ENCODE peak calls at places on chromosome 21, in seven cellular contexts. One of them, this sample, is unnamed.

GRCh38 chr21:17371470-17371869 is 141.4 kb upstream of the CXADR start:
- DNase-seq in NAMALWA: no peak
- DNase-seq in activated naive CD4-positive, alpha-beta T cell treated with anti-CD3 and anti-CD28 coated beads, Interleukin-2, amount 10 ng/mL, durations not matched to agents 7 days and 5 days: no peak
- DNase-seq in retinal pigment epithelial cell: peak; percentile 61
- DNase-seq in germinal center: no peak
- DNase-seq in heart right ventricle: no peak
- DNase-seq in NCI-H1092 treated with DMSO at 0.1 percent for 48 hours: no peak
- DNase-seq in this sample: no peak

GRCh38 chr21:35217504-35218060 is 168.5 kb upstream of the RUNX1 start:
- DNase-seq in activated naive CD4-positive, alpha-beta T cell treated with anti-CD3 and anti-CD28 coated beads, Interleukin-2, amount 10 ng/mL, durations not matched to agents 7 days and 5 days: no peak
- DNase-seq in retinal pigment epithelial cell: peak; percentile 88
- DNase-seq in NCI-H1092 treated with DMSO at 0.1 percent for 48 hours: peak; percentile 27
- DNase-seq in NAMALWA: no peak
- DNase-seq in heart right ventricle: no peak
- DNase-seq in germinal center: no peak
- DNase-seq in this sample: no peak

GRCh38 chr21:43712268-43712942 is 6.5 kb upstream of the PDXK start:
- DNase-seq in NCI-H1092 treated with DMSO at 0.1 percent for 48 hours: peak; percentile 41
- DNase-seq in germinal center: no peak
- DNase-seq in activated naive CD4-positive, alpha-beta T cell treated with anti-CD3 and anti-CD28 coated beads, Interleukin-2, amount 10 ng/mL, durations not matched to agents 7 days and 5 days: no peak
- DNase-seq in retinal pigment epithelial cell: no peak
- DNase-seq in heart right ventricle: no peak
- DNase-seq in NAMALWA: no peak
- DNase-seq in this sample: no peak

GRCh38 chr21:36929622-36930021 is 36.8 kb downstream of the HLCS start:
- DNase-seq in heart right ventricle: no peak
- DNase-seq in NCI-H1092 treated with DMSO at 0.1 percent for 48 hours: no peak
- DNase-seq in NAMALWA: no peak
- DNase-seq in retinal pigment epithelial cell: no peak
- DNase-seq in germinal center: no peak
- DNase-seq in activated naive CD4-positive, alpha-beta T cell treated with anti-CD3 and anti-CD28 coated beads, Interleukin-2, amount 10 ng/mL, durations not matched to agents 7 days and 5 days: no peak
- DNase-seq in this sample: no peak

GRCh38 chr21:34999397-34999941 is 49.6 kb downstream of the RUNX1 start:
- DNase-seq in activated naive CD4-positive, alpha-beta T cell treated with anti-CD3 and anti-CD28 coated beads, Interleukin-2, amount 10 ng/mL, durations not matched to agents 7 days and 5 days: no peak
- DNase-seq in heart right ventricle: no peak
- DNase-seq in retinal pigment epithelial cell: no peak
- DNase-seq in NCI-H1092 treated with DMSO at 0.1 percent for 48 hours: no peak
- DNase-seq in germinal center: no peak
- DNase-seq in NAMALWA: no peak
- DNase-seq in this sample: no peak

GRCh38 chr21:23507501-23507900 is 2099.8 kb downstream of the MRPL39 start:
- DNase-seq in germinal center: no peak
- DNase-seq in retinal pigment epithelial cell: no peak
- DNase-seq in activated naive CD4-positive, alpha-beta T cell treated with anti-CD3 and anti-CD28 coated beads, Interleukin-2, amount 10 ng/mL, durations not matched to agents 7 days and 5 days: no peak
- DNase-seq in heart right ventricle: no peak
- DNase-seq in NCI-H1092 treated with DMSO at 0.1 percent for 48 hours: no peak
- DNase-seq in NAMALWA: no peak
- DNase-seq in this sample: no peak

GRCh38 chr21:45906196-45906805 is 75.3 kb upstream of the COL6A1 start:
- DNase-seq in retinal pigment epithelial cell: no peak
- DNase-seq in activated naive CD4-positive, alpha-beta T cell treated with anti-CD3 and anti-CD28 coated beads, Interleukin-2, amount 10 ng/mL, durations not matched to agents 7 days and 5 days: no peak
- DNase-seq in heart right ventricle: no peak
- DNase-seq in germinal center: no peak
- DNase-seq in NAMALWA: no peak
- DNase-seq in NCI-H1092 treated with DMSO at 0.1 percent for 48 hours: no peak
- DNase-seq in this sample: no peak

GRCh38 chr21:32309906-32310460 is 11.3 kb downstream of the MRAP start:
- DNase-seq in NCI-H1092 treated with DMSO at 0.1 percent for 48 hours: no peak
- DNase-seq in germinal center: no peak
- DNase-seq in NAMALWA: no peak
- DNase-seq in heart right ventricle: no peak
- DNase-seq in activated naive CD4-positive, alpha-beta T cell treated with anti-CD3 and anti-CD28 coated beads, Interleukin-2, amount 10 ng/mL, durations not matched to agents 7 days and 5 days: no peak
- DNase-seq in retinal pigment epithelial cell: no peak
- DNase-seq in this sample: no peak